ENCODE peak calls at places on chromosomes 2 and 18, in seven cellular contexts. P is fibroblast of lung, K is GM23338, Z is mesendoderm, E is neural progenitor cell, S is HCT116, Q is PC-9. U is an unnamed sample.
A peak's percentile ranks its signal among the peaks of the same experiment; 100 is the strongest.

GRCh38 chr18:55585586-55586521 is 2.1 kb downstream of the TCF4 start:
- DNase-seq in P (peak; percentile 62), K (peak; percentile 25), Z (peak; percentile 60), E (peak; percentile 27), S (no peak), Q (no peak), U (peak; percentile 61)

GRCh38 chr2:1588994-1589611 is 155.2 kb downstream of the PXDN start:
- DNase-seq in P (peak; percentile 74), K (peak; percentile 40), Z (peak; percentile 69), E (peak; percentile 35), S (no peak), Q (no peak), U (no peak)

GRCh38 chr2:10487144-10488104 is 39.3 kb upstream of the ODC1 start:
- DNase-seq in P (no peak), K (no peak), Z (no peak), E (no peak), S (no peak), Q (peak; percentile 65), U (no peak)

GRCh38 chr18:13124411-13124810 is 94.1 kb upstream of the LDLRAD4 start:
- DNase-seq in P (no peak), K (no peak), Z (no peak), E (no peak), S (no peak), Q (no peak), U (no peak)

GRCh38 chr2:101619191-101619591 is 78.3 kb upstream of the MAP4K4 start:
- DNase-seq in P (peak; percentile 19), K (no peak), Z (no peak), E (no peak), S (no peak), Q (no peak), U (no peak)

GRCh38 chr18:45920367-45920766 is 46.8 kb downstream of the EPG5 start:
- DNase-seq in P (peak; percentile 68), K (no peak), Z (no peak), E (no peak), S (no peak), Q (peak; percentile 34), U (no peak)

GRCh38 chr2:24517247-24517646 is 26.2 kb downstream of the NCOA1 start:
- DNase-seq in P (no peak), K (no peak), Z (peak; percentile 28), E (no peak), S (no peak), Q (no peak), U (no peak)

GRCh38 chr2:86833315-86833714 is 28.4 kb downstream of the CD8B start:
- DNase-seq in P (no peak), K (peak; percentile 8), Z (no peak), E (no peak), S (no peak), Q (no peak), U (peak; percentile 16)

GRCh38 chr2:224982226-224982625 is 60.0 kb downstream of the DOCK10 start:
- DNase-seq in P (peak; percentile 40), K (no peak), Z (no peak), E (no peak), S (no peak), Q (no peak), U (no peak)

GRCh38 chr2:176297067-176297466 is 27.8 kb downstream of the MTX2 start:
- DNase-seq in P (peak; percentile 23), K (no peak), Z (no peak), E (no peak), S (no peak), Q (no peak), U (no peak)

GRCh38 chr2:97951155-97951670 is 44.5 kb downstream of the TMEM131 start:
- DNase-seq in P (peak; percentile 62), K (no peak), Z (no peak), E (no peak), S (no peak), Q (no peak), U (no peak)

GRCh38 chr2:232999354-232999753 is 13.7 kb downstream of the NGEF start:
- DNase-seq in P (no peak), K (peak; percentile 49), Z (peak; percentile 47), E (peak; percentile 46), S (no peak), Q (no peak), U (peak; percentile 62)

GRCh38 chr18:50622320-50622719 is 62.4 kb downstream of the MAPK4 start:
- DNase-seq in P (no peak), K (no peak), Z (no peak), E (no peak), S (no peak), Q (no peak), U (no peak)

GRCh38 chr2:60091311-60091710 is 462.1 kb downstream of the BCL11A start:
- DNase-seq in P (no peak), K (no peak), Z (no peak), E (no peak), S (no peak), Q (no peak), U (no peak)

GRCh38 chr2:119713819-119714490 is 35.0 kb downstream of the TMEM177 start:
- DNase-seq in P (no peak), K (no peak), Z (no peak), E (no peak), S (no peak), Q (no peak), U (no peak)

GRCh38 chr2:118046628-118047210 is 32.8 kb upstream of the CCDC93 start:
- DNase-seq in P (peak; percentile 48), K (peak; percentile 74), Z (peak; percentile 51), E (peak; percentile 43), S (peak; percentile 26), Q (no peak), U (peak; percentile 84)
- H3K4me3 ChIP-seq in P (no peak overlapping the region), K (no peak overlapping the region), Z (no peak overlapping the region), E (no peak overlapping the region), S (no peak overlapping the region), Q (no peak overlapping the region), U (no peak overlapping the region)

GRCh38 chr2:128663371-128664050 is 344.8 kb upstream of the HS6ST1 start:
- DNase-seq in P (no peak), K (no peak), Z (no peak), E (no peak), S (no peak), Q (no peak), U (no peak)
- H3K4me2 ChIP-seq in P (no peak overlapping the region), K (no peak overlapping the region), Z (no peak overlapping the region), E (no peak overlapping the region), S (no peak overlapping the region), Q (no peak overlapping the region), U (no peak overlapping the region)

DNA sequence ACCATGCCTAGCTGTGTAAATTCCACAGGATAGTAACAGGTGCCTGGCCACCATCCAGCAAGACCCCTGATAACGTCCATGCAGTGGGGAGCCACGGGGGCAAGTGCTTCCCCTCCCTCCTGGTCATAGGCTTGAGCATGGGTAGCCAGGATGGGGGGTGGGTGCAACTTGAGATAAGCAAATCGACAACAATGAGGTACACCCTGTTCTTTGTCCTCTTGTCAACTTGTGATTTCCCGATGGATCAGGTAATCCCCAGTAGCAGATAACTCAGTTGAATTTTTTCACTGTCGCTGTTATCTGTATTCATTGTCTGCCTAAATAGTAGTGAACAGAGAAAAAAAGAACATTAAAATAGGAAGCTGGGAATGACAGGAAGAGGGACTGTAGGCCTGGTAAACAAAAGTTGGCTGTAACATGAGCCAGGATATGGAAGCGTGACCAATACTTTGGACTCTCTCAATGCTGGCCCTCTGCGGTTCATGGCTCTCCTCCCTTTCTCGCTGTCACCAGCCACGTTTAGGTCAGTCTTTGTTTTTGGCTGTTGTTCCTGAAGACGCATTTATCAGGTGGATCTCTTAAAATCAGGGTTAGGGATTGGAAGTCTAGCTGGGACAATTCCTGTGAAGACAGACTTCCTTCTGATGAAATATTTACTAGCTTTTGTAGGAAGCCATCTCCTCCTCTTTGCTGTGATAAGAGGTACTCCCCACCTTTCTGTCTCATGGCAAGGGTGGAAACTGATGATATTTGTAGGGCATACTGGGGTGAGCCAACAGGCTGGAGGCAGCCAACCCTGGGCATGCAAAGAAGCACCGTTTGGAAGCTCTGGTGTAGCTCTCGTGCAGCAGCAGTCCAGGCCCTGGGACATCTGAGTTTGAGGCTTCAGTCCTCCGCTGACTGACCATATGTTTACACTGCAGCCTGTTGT is 42.4 kb downstream of the TCF7L1 start:
- DNase-seq in P (peak; percentile 77), K (no peak), Z (peak; percentile 84), E (peak; percentile 53), S (no peak), Q (no peak), U (no peak)
- H3K4me3 ChIP-seq in P (no peak overlapping the region), K (no peak overlapping the region), Z (no peak overlapping the region), E (peak overlapping the region; percentile 11), S (no peak overlapping the region), Q (no peak overlapping the region), U (no peak overlapping the region)

GRCh38 chr2:70790079-70790963 is at the start of gene FIGLA:
- DNase-seq in P (no peak), K (peak; percentile 73), Z (peak; percentile 45), E (peak; percentile 71), S (no peak), Q (no peak), U (no peak)
- H3K4me2 ChIP-seq in P (peak within 1 kb of the TSS; percentile 59), K (peak within 1 kb of the TSS; percentile 87), Z (peak within 1 kb of the TSS; percentile 16), E (peak within 1 kb of the TSS; percentile 78), S (peak within 1 kb of the TSS; percentile 80), Q (no peak within 1 kb of the TSS), U (no peak within 1 kb of the TSS)

GRCh38 chr2:54106631-54107454 is 8.6 kb upstream of the ACYP2 start:
- DNase-seq in P (peak; percentile 43), K (peak; percentile 76), Z (peak; percentile 62), E (peak; percentile 67), S (peak; percentile 53), Q (peak; percentile 51), U (peak; percentile 87)
- H3K4me3 ChIP-seq in P (no peak overlapping the region), K (no peak overlapping the region), Z (no peak overlapping the region), E (no peak overlapping the region), S (no peak overlapping the region), Q (no peak overlapping the region), U (peak overlapping the region; percentile 27)

DNA sequence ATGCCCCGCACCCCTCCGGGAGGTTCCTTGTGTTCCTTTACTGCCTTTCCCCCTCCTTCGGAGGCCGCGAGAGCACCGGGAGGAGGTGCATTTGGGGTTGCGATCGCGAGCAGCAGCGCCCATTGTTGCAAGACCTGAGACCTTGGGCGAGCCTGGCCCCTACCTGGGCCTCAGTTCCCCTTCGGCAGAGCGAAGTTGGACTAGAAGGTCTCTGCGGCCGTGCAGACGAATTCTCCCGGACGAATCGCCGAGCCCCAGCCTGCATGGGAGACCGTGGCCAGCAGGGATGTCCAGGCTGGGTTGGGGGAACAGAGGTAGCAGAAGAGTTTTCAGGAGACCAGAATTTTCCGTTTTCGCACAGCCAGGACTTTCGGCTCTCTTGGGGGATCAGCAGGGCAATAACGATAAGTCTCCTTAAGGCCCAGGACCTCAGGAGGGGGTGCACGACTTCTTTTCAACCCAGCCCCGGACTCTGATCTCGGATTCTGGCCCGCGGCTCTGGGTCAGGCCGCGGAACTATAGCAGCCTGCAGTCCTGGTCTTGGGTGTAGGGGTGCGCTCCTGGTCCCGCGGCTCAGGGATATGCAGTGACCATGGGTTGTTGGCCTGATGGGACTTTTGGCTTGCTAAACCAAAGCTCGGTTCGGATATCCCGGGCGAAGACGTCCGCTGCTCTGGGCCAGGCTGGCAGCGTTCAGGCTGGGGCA is 2.8 kb downstream of the GDF7 start:
- DNase-seq in P (no peak), K (peak; percentile 46), Z (no peak), E (peak; percentile 41), S (no peak), Q (no peak), U (no peak)
- H3K4me2 ChIP-seq in P (no peak overlapping the region), K (peak overlapping the region; percentile 75), Z (peak overlapping the region; percentile 3), E (peak overlapping the region; percentile 63), S (no peak overlapping the region), Q (no peak overlapping the region), U (no peak overlapping the region)